ENCODE peak calls at places on chromosomes 4 and X, in ten cellular contexts. One of them, this sample, is unnamed.

GRCh38 chr4:95580226-95580625 is 31.5 kb upstream of the UNC5C start:
- DNase-seq in IMR-90: no peak
- DNase-seq in ascending aorta: no peak
- DNase-seq in heart right ventricle: no peak
- DNase-seq in fibroblast of mammary gland: no peak
- DNase-seq in naive thymus-derived CD4-positive, alpha-beta T cell: no peak
- DNase-seq in neuronal stem cell: no peak
- DNase-seq in left ventricle myocardium inferior: no peak
- DNase-seq in fibroblast of lung: no peak
- DNase-seq in CD4-positive, alpha-beta memory T cell: no peak
- DNase-seq in this sample: no peak

GRCh38 chr4:71944956-71945355 is 86.8 kb upstream of the NPFFR2 start:
- DNase-seq in heart right ventricle: no peak
- DNase-seq in ascending aorta: no peak
- DNase-seq in CD4-positive, alpha-beta memory T cell: no peak
- DNase-seq in neuronal stem cell: no peak
- DNase-seq in fibroblast of mammary gland: peak
- DNase-seq in left ventricle myocardium inferior: no peak
- DNase-seq in IMR-90: peak
- DNase-seq in fibroblast of lung: peak
- DNase-seq in naive thymus-derived CD4-positive, alpha-beta T cell: no peak
- DNase-seq in this sample: peak

GRCh38 chr4:162497564-162498167 is 333.9 kb upstream of the FSTL5 start:
- DNase-seq in fibroblast of mammary gland: peak
- DNase-seq in naive thymus-derived CD4-positive, alpha-beta T cell: peak
- DNase-seq in IMR-90: peak
- DNase-seq in heart right ventricle: no peak
- DNase-seq in ascending aorta: no peak
- DNase-seq in CD4-positive, alpha-beta memory T cell: peak
- DNase-seq in left ventricle myocardium inferior: no peak
- DNase-seq in fibroblast of lung: peak
- DNase-seq in neuronal stem cell: peak
- DNase-seq in this sample: peak

GRCh38 chrX:148984238-148984637 is 483.8 kb downstream of the AFF2 start:
- DNase-seq in IMR-90: no peak
- DNase-seq in CD4-positive, alpha-beta memory T cell: no peak
- DNase-seq in neuronal stem cell: no peak
- DNase-seq in fibroblast of lung: no peak
- DNase-seq in ascending aorta: no peak
- DNase-seq in fibroblast of mammary gland: no peak
- DNase-seq in heart right ventricle: no peak
- DNase-seq in naive thymus-derived CD4-positive, alpha-beta T cell: no peak
- DNase-seq in left ventricle myocardium inferior: no peak
- DNase-seq in this sample: no peak

GRCh38 chr4:140851032-140851636 is 94.9 kb upstream of the TBC1D9 start:
- DNase-seq in neuronal stem cell: peak
- DNase-seq in heart right ventricle: no peak
- DNase-seq in fibroblast of lung: peak
- DNase-seq in CD4-positive, alpha-beta memory T cell: peak
- DNase-seq in IMR-90: peak
- DNase-seq in naive thymus-derived CD4-positive, alpha-beta T cell: no peak
- DNase-seq in fibroblast of mammary gland: peak
- DNase-seq in left ventricle myocardium inferior: no peak
- DNase-seq in ascending aorta: no peak
- DNase-seq in this sample: peak

GRCh38 chr4:36255575-36255974 is 11.3 kb upstream of the ARAP2 start:
- DNase-seq in fibroblast of lung: no peak
- DNase-seq in fibroblast of mammary gland: no peak
- DNase-seq in left ventricle myocardium inferior: no peak
- DNase-seq in ascending aorta: no peak
- DNase-seq in naive thymus-derived CD4-positive, alpha-beta T cell: peak
- DNase-seq in IMR-90: no peak
- DNase-seq in CD4-positive, alpha-beta memory T cell: peak
- DNase-seq in heart right ventricle: no peak
- DNase-seq in neuronal stem cell: no peak
- DNase-seq in this sample: no peak

GRCh38 chrX:133926099-133926498 is 59.3 kb downstream of the GPC3 start:
- DNase-seq in fibroblast of mammary gland: no peak
- DNase-seq in left ventricle myocardium inferior: no peak
- DNase-seq in CD4-positive, alpha-beta memory T cell: no peak
- DNase-seq in IMR-90: no peak
- DNase-seq in fibroblast of lung: no peak
- DNase-seq in heart right ventricle: no peak
- DNase-seq in ascending aorta: no peak
- DNase-seq in neuronal stem cell: no peak
- DNase-seq in naive thymus-derived CD4-positive, alpha-beta T cell: no peak
- DNase-seq in this sample: no peak

GRCh38 chr4:77652237-77652897 is 46.7 kb downstream of the CXCL13 start:
- DNase-seq in fibroblast of mammary gland: no peak
- DNase-seq in ascending aorta: no peak
- DNase-seq in heart right ventricle: no peak
- DNase-seq in IMR-90: no peak
- DNase-seq in CD4-positive, alpha-beta memory T cell: no peak
- DNase-seq in left ventricle myocardium inferior: no peak
- DNase-seq in fibroblast of lung: no peak
- DNase-seq in neuronal stem cell: no peak
- DNase-seq in naive thymus-derived CD4-positive, alpha-beta T cell: no peak
- DNase-seq in this sample: peak

GRCh38 chr4:153523941-153524386 is 57.8 kb downstream of the TMEM131L start:
- DNase-seq in left ventricle myocardium inferior: no peak
- DNase-seq in naive thymus-derived CD4-positive, alpha-beta T cell: no peak
- DNase-seq in fibroblast of lung: peak
- DNase-seq in IMR-90: peak
- DNase-seq in neuronal stem cell: no peak
- DNase-seq in fibroblast of mammary gland: no peak
- DNase-seq in heart right ventricle: no peak
- DNase-seq in ascending aorta: no peak
- DNase-seq in CD4-positive, alpha-beta memory T cell: no peak
- DNase-seq in this sample: no peak

GRCh38 chr4:130534651-130535050 is 1438.7 kb downstream of the C4orf33 start:
- DNase-seq in left ventricle myocardium inferior: no peak
- DNase-seq in ascending aorta: no peak
- DNase-seq in neuronal stem cell: no peak
- DNase-seq in CD4-positive, alpha-beta memory T cell: no peak
- DNase-seq in fibroblast of lung: no peak
- DNase-seq in heart right ventricle: no peak
- DNase-seq in fibroblast of mammary gland: no peak
- DNase-seq in naive thymus-derived CD4-positive, alpha-beta T cell: no peak
- DNase-seq in IMR-90: no peak
- DNase-seq in this sample: no peak

GRCh38 chrX:155056877-155057792 is 13.8 kb downstream of the CMC4 start:
- DNase-seq in fibroblast of mammary gland: peak
- DNase-seq in fibroblast of lung: peak
- DNase-seq in IMR-90: peak
- DNase-seq in naive thymus-derived CD4-positive, alpha-beta T cell: peak
- DNase-seq in left ventricle myocardium inferior: peak
- DNase-seq in CD4-positive, alpha-beta memory T cell: peak
- DNase-seq in neuronal stem cell: peak
- DNase-seq in heart right ventricle: peak
- DNase-seq in ascending aorta: no peak
- DNase-seq in this sample: peak

GRCh38 chr4:71266090-71266794 is 72.6 kb upstream of the SLC4A4 start:
- DNase-seq in fibroblast of mammary gland: peak
- DNase-seq in naive thymus-derived CD4-positive, alpha-beta T cell: no peak
- DNase-seq in heart right ventricle: no peak
- DNase-seq in left ventricle myocardium inferior: no peak
- DNase-seq in CD4-positive, alpha-beta memory T cell: no peak
- DNase-seq in IMR-90: peak
- DNase-seq in neuronal stem cell: no peak
- DNase-seq in fibroblast of lung: peak
- DNase-seq in ascending aorta: no peak
- DNase-seq in this sample: no peak

DNA sequence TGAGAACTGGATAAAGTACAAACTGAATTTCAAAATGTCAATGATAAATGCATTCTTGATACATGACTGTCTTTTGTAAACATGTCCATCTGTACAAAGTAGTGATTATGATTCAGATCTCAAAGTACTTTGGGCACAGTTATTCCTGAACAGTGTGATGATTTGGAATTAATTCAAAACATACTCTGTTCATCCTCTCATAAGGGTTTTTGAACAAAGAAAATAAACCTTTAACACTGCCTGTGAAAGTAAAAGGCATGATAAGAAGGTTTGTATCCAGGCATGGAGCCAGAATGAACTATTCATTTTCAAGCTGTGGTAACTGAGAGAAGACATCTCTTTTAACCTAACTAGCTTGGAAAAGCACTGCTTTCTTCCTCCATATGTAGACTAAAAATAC is 886 bp upstream of the KLHL4 start:
- DNase-seq in heart right ventricle: no peak
- DNase-seq in neuronal stem cell: no peak
- DNase-seq in fibroblast of lung: peak
- DNase-seq in fibroblast of mammary gland: peak
- DNase-seq in IMR-90: peak
- DNase-seq in ascending aorta: no peak
- DNase-seq in naive thymus-derived CD4-positive, alpha-beta T cell: no peak
- DNase-seq in CD4-positive, alpha-beta memory T cell: no peak
- DNase-seq in left ventricle myocardium inferior: no peak
- DNase-seq in this sample: peak
- H3K4me3 ChIP-seq in heart right ventricle: no peak
- H3K4me3 ChIP-seq in neuronal stem cell: no peak
- H3K4me3 ChIP-seq in fibroblast of lung: peak
- H3K4me3 ChIP-seq in fibroblast of mammary gland: no peak
- H3K4me3 ChIP-seq in IMR-90: no peak
- H3K4me3 ChIP-seq in ascending aorta: no peak
- H3K4me3 ChIP-seq in naive thymus-derived CD4-positive, alpha-beta T cell: no peak
- H3K4me3 ChIP-seq in CD4-positive, alpha-beta memory T cell: no peak
- H3K4me3 ChIP-seq in left ventricle myocardium inferior: no peak
- H3K4me3 ChIP-seq in this sample: peak

GRCh38 chrX:101391831-101392230 is 1.0 kb downstream of the RPL36A start:
- DNase-seq in neuronal stem cell: no peak
- DNase-seq in heart right ventricle: no peak
- DNase-seq in naive thymus-derived CD4-positive, alpha-beta T cell: no peak
- DNase-seq in CD4-positive, alpha-beta memory T cell: no peak
- DNase-seq in fibroblast of mammary gland: no peak
- DNase-seq in left ventricle myocardium inferior: no peak
- DNase-seq in IMR-90: no peak
- DNase-seq in ascending aorta: no peak
- DNase-seq in fibroblast of lung: no peak
- DNase-seq in this sample: no peak
- H3K4me3 ChIP-seq in neuronal stem cell: peak
- H3K4me3 ChIP-seq in heart right ventricle: peak
- H3K4me3 ChIP-seq in naive thymus-derived CD4-positive, alpha-beta T cell: peak
- H3K4me3 ChIP-seq in CD4-positive, alpha-beta memory T cell: peak
- H3K4me3 ChIP-seq in fibroblast of mammary gland: peak
- H3K4me3 ChIP-seq in left ventricle myocardium inferior: peak
- H3K4me3 ChIP-seq in IMR-90: peak
- H3K4me3 ChIP-seq in ascending aorta: peak
- H3K4me3 ChIP-seq in fibroblast of lung: peak
- H3K4me3 ChIP-seq in this sample: peak

GRCh38 chrX:123728554-123728953 is 4.3 kb downstream of the THOC2 start:
- DNase-seq in heart right ventricle: no peak
- DNase-seq in neuronal stem cell: no peak
- DNase-seq in left ventricle myocardium inferior: no peak
- DNase-seq in ascending aorta: no peak
- DNase-seq in fibroblast of mammary gland: no peak
- DNase-seq in fibroblast of lung: no peak
- DNase-seq in IMR-90: no peak
- DNase-seq in naive thymus-derived CD4-positive, alpha-beta T cell: no peak
- DNase-seq in CD4-positive, alpha-beta memory T cell: no peak
- DNase-seq in this sample: no peak

GRCh38 chrX:123732679-123733363 is at the start of gene THOC2:
- DNase-seq in left ventricle myocardium inferior: peak
- DNase-seq in heart right ventricle: peak
- DNase-seq in IMR-90: peak
- DNase-seq in ascending aorta: peak
- DNase-seq in naive thymus-derived CD4-positive, alpha-beta T cell: peak
- DNase-seq in CD4-positive, alpha-beta memory T cell: peak
- DNase-seq in neuronal stem cell: peak
- DNase-seq in fibroblast of lung: peak
- DNase-seq in fibroblast of mammary gland: peak
- DNase-seq in this sample: peak

GRCh38 chrX:123728001-123728400 is 4.9 kb downstream of the THOC2 start:
- DNase-seq in CD4-positive, alpha-beta memory T cell: no peak
- DNase-seq in fibroblast of mammary gland: no peak
- DNase-seq in IMR-90: no peak
- DNase-seq in left ventricle myocardium inferior: no peak
- DNase-seq in naive thymus-derived CD4-positive, alpha-beta T cell: no peak
- DNase-seq in neuronal stem cell: no peak
- DNase-seq in ascending aorta: no peak
- DNase-seq in heart right ventricle: no peak
- DNase-seq in fibroblast of lung: no peak
- DNase-seq in this sample: no peak

GRCh38 chrX:123731258-123731986 is 1.4 kb downstream of the THOC2 start:
- DNase-seq in neuronal stem cell: no peak
- DNase-seq in fibroblast of lung: peak
- DNase-seq in naive thymus-derived CD4-positive, alpha-beta T cell: no peak
- DNase-seq in CD4-positive, alpha-beta memory T cell: no peak
- DNase-seq in left ventricle myocardium inferior: no peak
- DNase-seq in ascending aorta: no peak
- DNase-seq in IMR-90: peak
- DNase-seq in heart right ventricle: no peak
- DNase-seq in fibroblast of mammary gland: peak
- DNase-seq in this sample: peak

DNA sequence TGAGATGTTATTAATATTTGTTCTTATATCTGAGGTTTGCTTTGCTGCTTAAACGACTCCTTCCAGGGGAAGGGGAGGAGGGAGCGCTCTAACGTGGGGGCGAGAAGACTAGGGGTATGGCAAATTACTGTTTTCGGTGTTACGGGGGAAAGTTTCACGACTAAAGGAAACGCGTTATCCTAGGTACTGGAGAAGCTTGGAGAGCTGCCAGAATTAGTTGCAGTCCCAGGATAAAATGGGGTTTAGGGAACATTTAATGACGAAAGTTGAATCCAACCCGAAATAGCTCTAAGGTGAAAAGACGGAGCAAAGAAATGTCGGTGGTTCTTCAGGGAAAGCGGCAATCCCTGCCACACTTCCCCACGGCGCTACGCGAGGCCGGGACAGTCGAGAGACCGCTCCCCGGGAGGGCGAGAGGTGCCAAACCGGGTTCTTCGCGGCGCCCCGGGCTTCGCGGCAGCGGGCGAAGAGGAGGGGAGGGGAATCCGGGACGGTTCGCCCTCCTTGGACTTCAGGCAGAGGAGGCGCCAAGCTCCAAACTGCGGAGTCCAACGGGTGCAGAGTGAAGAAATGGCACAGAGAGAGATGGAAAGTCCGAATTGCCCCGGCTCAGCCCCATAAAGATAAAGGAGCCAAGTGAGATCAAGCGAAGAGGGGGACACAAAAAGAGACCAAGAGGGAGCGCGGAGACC is 719 bp downstream of the THOC2 start:
- DNase-seq in neuronal stem cell: no peak
- DNase-seq in fibroblast of mammary gland: no peak
- DNase-seq in IMR-90: peak
- DNase-seq in fibroblast of lung: peak
- DNase-seq in heart right ventricle: no peak
- DNase-seq in ascending aorta: no peak
- DNase-seq in naive thymus-derived CD4-positive, alpha-beta T cell: no peak
- DNase-seq in CD4-positive, alpha-beta memory T cell: no peak
- DNase-seq in left ventricle myocardium inferior: no peak
- DNase-seq in this sample: peak
- H3K4me3 ChIP-seq in neuronal stem cell: peak
- H3K4me3 ChIP-seq in fibroblast of mammary gland: peak
- H3K4me3 ChIP-seq in IMR-90: peak
- H3K4me3 ChIP-seq in fibroblast of lung: peak
- H3K4me3 ChIP-seq in heart right ventricle: peak
- H3K4me3 ChIP-seq in ascending aorta: peak
- H3K4me3 ChIP-seq in naive thymus-derived CD4-positive, alpha-beta T cell: peak
- H3K4me3 ChIP-seq in CD4-positive, alpha-beta memory T cell: peak
- H3K4me3 ChIP-seq in left ventricle myocardium inferior: peak
- H3K4me3 ChIP-seq in this sample: peak

GRCh38 chr4:66000500-66001117 is 330.3 kb upstream of the EPHA5 start:
- DNase-seq in fibroblast of lung: peak
- DNase-seq in left ventricle myocardium inferior: no peak
- DNase-seq in fibroblast of mammary gland: peak
- DNase-seq in IMR-90: no peak
- DNase-seq in heart right ventricle: no peak
- DNase-seq in neuronal stem cell: no peak
- DNase-seq in ascending aorta: no peak
- DNase-seq in naive thymus-derived CD4-positive, alpha-beta T cell: no peak
- DNase-seq in CD4-positive, alpha-beta memory T cell: no peak
- DNase-seq in this sample: no peak

GRCh38 chr4:65999518-65999871 is 329.2 kb upstream of the EPHA5 start:
- DNase-seq in naive thymus-derived CD4-positive, alpha-beta T cell: no peak
- DNase-seq in IMR-90: no peak
- DNase-seq in fibroblast of lung: no peak
- DNase-seq in left ventricle myocardium inferior: no peak
- DNase-seq in CD4-positive, alpha-beta memory T cell: no peak
- DNase-seq in neuronal stem cell: no peak
- DNase-seq in ascending aorta: no peak
- DNase-seq in heart right ventricle: no peak
- DNase-seq in fibroblast of mammary gland: no peak
- DNase-seq in this sample: no peak
- H3K4me3 ChIP-seq in naive thymus-derived CD4-positive, alpha-beta T cell: no peak
- H3K4me3 ChIP-seq in IMR-90: no peak
- H3K4me3 ChIP-seq in fibroblast of lung: no peak
- H3K4me3 ChIP-seq in left ventricle myocardium inferior: no peak
- H3K4me3 ChIP-seq in CD4-positive, alpha-beta memory T cell: no peak
- H3K4me3 ChIP-seq in neuronal stem cell: no peak
- H3K4me3 ChIP-seq in ascending aorta: no peak
- H3K4me3 ChIP-seq in heart right ventricle: no peak
- H3K4me3 ChIP-seq in fibroblast of mammary gland: no peak
- H3K4me3 ChIP-seq in this sample: no peak